ENCODE peak calls at places on chromosomes 2 and 18, in five cellular contexts. J, Q, N, K and B are unnamed samples.

GRCh38 chr18:5075297-5075696 is 121.8 kb downstream of the AKAIN1 start:
- DNase-seq in J (no peak), Q (no peak), N (no peak), K (no peak), B (no peak)

GRCh38 chr2:137845422-137845821 is 118.9 kb upstream of the HNMT start:
- DNase-seq in J (no peak), Q (no peak), N (no peak), K (no peak), B (no peak)

GRCh38 chr2:5967506-5967905 is 275.3 kb downstream of the SOX11 start:
- DNase-seq in J (no peak), Q (no peak), N (no peak), K (no peak), B (no peak)

GRCh38 chr2:81853331-81853730 is 1548.8 kb upstream of the LRRTM1 start:
- DNase-seq in J (no peak), Q (no peak), N (no peak), K (no peak), B (no peak)

GRCh38 chr18:78150590-78150989 is 829.0 kb upstream of the SALL3 start:
- DNase-seq in J (no peak), Q (no peak), N (no peak), K (no peak), B (no peak)

GRCh38 chr2:20381457-20381856 is 30.8 kb upstream of the PUM2 start:
- DNase-seq in J (no peak), Q (peak), N (peak), K (no peak), B (no peak)

GRCh38 chr2:235901243-235901642 is 266.9 kb downstream of the GBX2 start:
- DNase-seq in J (no peak), Q (no peak), N (peak), K (no peak), B (no peak)

GRCh38 chr2:213682276-213682675 is 398.0 kb downstream of the SPAG16 start:
- DNase-seq in J (no peak), Q (no peak), N (no peak), K (no peak), B (no peak)

GRCh38 chr18:55266981-55267380 is 307.7 kb upstream of the CCDC68 start:
- DNase-seq in J (no peak), Q (no peak), N (peak), K (no peak), B (no peak)

GRCh38 chr2:189514107-189514506 is 66.5 kb downstream of the SLC40A1 start:
- DNase-seq in J (no peak), Q (no peak), N (no peak), K (no peak), B (no peak)

GRCh38 chr2:124572953-124573634 is 548.0 kb downstream of the CNTNAP5 start:
- DNase-seq in J (no peak), Q (no peak), N (no peak), K (no peak), B (no peak)

GRCh38 chr18:49846718-49847470 is 33.6 kb upstream of the ACAA2 start:
- DNase-seq in J (no peak), Q (no peak), N (no peak), K (no peak), B (no peak)

GRCh38 chr2:98454500-98455235 is 10.0 kb downstream of the INPP4A start:
- DNase-seq in J (peak), Q (no peak), N (peak), K (no peak), B (no peak)

GRCh38 chr2:11121099-11121822 is 34.0 kb upstream of the SLC66A3 start:
- DNase-seq in J (no peak), Q (no peak), N (no peak), K (peak), B (no peak)

GRCh38 chr2:38626326-38627031 is 23.8 kb upstream of the HNRNPLL start:
- DNase-seq in J (peak), Q (no peak), N (no peak), K (no peak), B (no peak)

GRCh38 chr18:75477913-75478312 is 50.4 kb upstream of the SMIM21 start:
- DNase-seq in J (no peak), Q (peak), N (peak), K (no peak), B (no peak)

GRCh38 chr2:227460079-227460485 is 11.9 kb upstream of the AGFG1 start:
- DNase-seq in J (no peak), Q (peak), N (no peak), K (no peak), B (no peak)

GRCh38 chr18:45715212-45715780 is 8.7 kb upstream of the SLC14A1 start:
- DNase-seq in J (no peak), Q (no peak), N (no peak), K (no peak), B (no peak)

GRCh38 chr2:26274058-26274613 is 29.4 kb downstream of the HADHB start:
- DNase-seq in J (no peak), Q (peak), N (peak), K (no peak), B (peak)

GRCh38 chr2:26269571-26270170 is 24.9 kb downstream of the HADHB start:
- DNase-seq in J (peak), Q (no peak), N (no peak), K (no peak), B (peak)

GRCh38 chr2:26270363-26270762 is 25.6 kb downstream of the HADHB start:
- DNase-seq in J (no peak), Q (no peak), N (peak), K (no peak), B (no peak)

GRCh38 chr2:26276488-26276887 is 31.7 kb downstream of the HADHB start:
- DNase-seq in J (no peak), Q (no peak), N (no peak), K (no peak), B (no peak)

DNA sequence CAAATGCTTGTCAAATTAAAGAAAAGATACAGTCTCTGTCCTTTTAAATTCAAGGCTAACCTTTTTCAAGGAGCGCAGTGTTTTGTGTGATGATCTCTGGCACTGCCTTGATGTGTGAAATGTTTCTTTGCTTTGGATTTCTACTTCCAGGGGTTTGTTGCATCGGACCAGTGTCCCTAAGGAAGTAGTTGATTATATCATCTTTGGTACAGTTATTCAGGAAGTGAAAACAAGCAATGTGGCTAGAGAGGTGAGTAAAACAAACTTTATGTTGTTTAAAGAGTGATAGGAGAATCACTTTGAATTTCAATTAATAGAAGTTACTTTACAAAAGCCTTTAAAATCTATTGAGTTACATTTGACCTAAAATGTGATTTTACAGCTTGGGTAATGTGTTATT is 28.8 kb downstream of the HADHB start:
- DNase-seq in J (no peak), Q (no peak), N (no peak), K (no peak), B (no peak)
- H3K27ac ChIP-seq in J (no peak), Q (no peak), N (no peak), K (no peak), B (peak)

DNA sequence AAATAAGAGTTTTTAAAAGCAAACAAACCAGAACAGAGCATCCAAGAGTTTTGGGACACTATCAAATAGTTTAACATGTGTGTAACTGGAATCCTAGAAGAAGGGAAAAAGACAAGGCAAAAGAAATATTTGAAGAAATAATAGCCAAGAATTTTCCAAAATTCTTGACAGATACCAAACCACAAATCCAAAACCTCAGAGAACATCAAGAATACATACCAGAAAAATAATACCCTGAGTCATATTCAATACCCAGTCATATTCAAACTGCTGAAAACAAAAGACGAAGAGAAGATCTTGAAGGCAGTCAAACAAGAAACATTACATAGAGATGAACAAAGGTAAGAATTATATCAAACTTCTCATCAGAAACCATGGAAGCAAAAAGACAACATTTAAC is 22.9 kb downstream of the INO80C start:
- DNase-seq in J (no peak), Q (no peak), N (no peak), K (no peak), B (no peak)
- H3K27ac ChIP-seq in J (no peak), Q (peak), N (no peak), K (no peak), B (peak)

GRCh38 chr2:128178650-128179460 is 87.9 kb downstream of the UGGT1 start:
- DNase-seq in J (peak), Q (peak), N (peak), K (peak), B (no peak)
- H3K27ac ChIP-seq in J (no peak), Q (peak), N (peak), K (no peak), B (no peak)

GRCh38 chr2:54545700-54546450 is 89.7 kb downstream of the SPTBN1 start:
- DNase-seq in J (no peak), Q (no peak), N (peak), K (no peak), B (peak)
- H3K27ac ChIP-seq in J (no peak), Q (no peak), N (peak), K (no peak), B (peak)

GRCh38 chr2:180520206-180520605 is 460.2 kb upstream of the UBE2E3 start:
- DNase-seq in J (no peak), Q (peak), N (peak), K (peak), B (no peak)

GRCh38 chr2:180516204-180516603 is 464.2 kb upstream of the UBE2E3 start:
- DNase-seq in J (no peak), Q (no peak), N (no peak), K (no peak), B (no peak)

GRCh38 chr2:180523629-180524340 is 456.6 kb upstream of the UBE2E3 start:
- DNase-seq in J (no peak), Q (peak), N (peak), K (no peak), B (peak)

GRCh38 chr2:180520816-180521595 is 459.4 kb upstream of the UBE2E3 start:
- DNase-seq in J (no peak), Q (peak), N (peak), K (no peak), B (peak)

DNA sequence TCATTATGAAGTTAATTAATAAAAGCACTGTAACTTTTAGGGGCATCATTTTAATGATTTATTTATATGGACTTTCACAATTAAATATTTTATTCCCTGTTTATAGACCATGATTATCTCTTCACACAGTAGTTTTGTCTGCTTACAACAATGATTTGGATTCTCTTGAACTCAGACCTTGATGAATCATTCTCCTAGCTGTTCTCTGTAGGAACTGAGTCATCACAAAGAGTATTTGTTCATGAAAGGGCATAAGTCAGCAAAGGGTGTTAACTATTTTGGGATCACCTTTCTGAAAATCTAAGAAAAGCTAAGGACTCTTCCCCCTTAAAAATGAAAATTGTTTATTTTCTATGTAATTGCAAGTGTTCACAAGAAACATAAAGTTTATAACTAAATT is 461.1 kb upstream of the UBE2E3 start:
- DNase-seq in J (no peak), Q (no peak), N (peak), K (no peak), B (peak)
- H3K27ac ChIP-seq in J (no peak), Q (no peak), N (no peak), K (no peak), B (no peak)

GRCh38 chr2:25305197-25305596 is 36.5 kb downstream of the DNMT3A start:
- DNase-seq in J (no peak), Q (no peak), N (no peak), K (no peak), B (no peak)

GRCh38 chr2:25305809-25306208 is 35.9 kb downstream of the DNMT3A start:
- DNase-seq in J (no peak), Q (no peak), N (no peak), K (peak), B (no peak)

GRCh38 chr2:25302758-25303436 is 38.8 kb downstream of the DNMT3A start:
- DNase-seq in J (no peak), Q (no peak), N (no peak), K (no peak), B (no peak)

GRCh38 chr2:25303517-25304338 is 38.0 kb downstream of the DNMT3A start:
- DNase-seq in J (no peak), Q (no peak), N (no peak), K (peak), B (no peak)

GRCh38 chr2:25304339-25304728 is 37.4 kb downstream of the DNMT3A start:
- DNase-seq in J (no peak), Q (no peak), N (no peak), K (no peak), B (no peak)
- H3K27ac ChIP-seq in J (no peak), Q (no peak), N (no peak), K (peak), B (no peak)

DNA sequence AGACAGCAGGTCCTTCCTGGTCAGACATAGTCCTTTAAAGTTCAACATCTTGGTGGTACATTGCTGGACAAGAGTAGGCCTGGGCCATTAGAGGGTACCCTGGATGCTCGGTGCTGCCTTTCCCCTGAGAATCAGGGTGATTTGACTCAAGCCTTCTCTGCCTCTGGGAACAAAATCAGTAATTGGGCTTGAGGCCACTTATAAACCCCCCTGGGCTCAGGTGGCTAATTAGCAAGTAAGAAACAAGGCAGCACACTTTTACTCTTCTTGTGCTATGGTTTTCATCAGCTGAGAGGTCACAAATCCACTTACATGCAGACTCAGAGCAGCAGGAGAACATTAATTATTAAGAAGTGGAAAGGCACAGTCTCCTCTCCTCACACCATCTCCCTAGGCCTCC is 29.9 kb upstream of the CASP10 start:
- DNase-seq in J (no peak), Q (no peak), N (no peak), K (no peak), B (no peak)
- H3K27ac ChIP-seq in J (no peak), Q (no peak), N (no peak), K (peak), B (peak)

GRCh38 chr18:35515460-35516130 is 17.8 kb upstream of the INO80C start:
- DNase-seq in J (no peak), Q (no peak), N (no peak), K (no peak), B (no peak)
- H3K27ac ChIP-seq in J (no peak), Q (peak), N (no peak), K (no peak), B (no peak)

GRCh38 chr2:39728941-39729351 is 50.1 kb downstream of the THUMPD2 start:
- DNase-seq in J (peak), Q (peak), N (peak), K (peak), B (no peak)

GRCh38 chr2:39724828-39725144 is 54.3 kb downstream of the THUMPD2 start:
- DNase-seq in J (no peak), Q (no peak), N (no peak), K (no peak), B (peak)

GRCh38 chr2:39723497-39723896 is 55.6 kb downstream of the THUMPD2 start:
- DNase-seq in J (no peak), Q (no peak), N (no peak), K (no peak), B (no peak)

GRCh38 chr2:39725401-39725800 is 53.7 kb downstream of the THUMPD2 start:
- DNase-seq in J (no peak), Q (no peak), N (no peak), K (no peak), B (no peak)

DNA sequence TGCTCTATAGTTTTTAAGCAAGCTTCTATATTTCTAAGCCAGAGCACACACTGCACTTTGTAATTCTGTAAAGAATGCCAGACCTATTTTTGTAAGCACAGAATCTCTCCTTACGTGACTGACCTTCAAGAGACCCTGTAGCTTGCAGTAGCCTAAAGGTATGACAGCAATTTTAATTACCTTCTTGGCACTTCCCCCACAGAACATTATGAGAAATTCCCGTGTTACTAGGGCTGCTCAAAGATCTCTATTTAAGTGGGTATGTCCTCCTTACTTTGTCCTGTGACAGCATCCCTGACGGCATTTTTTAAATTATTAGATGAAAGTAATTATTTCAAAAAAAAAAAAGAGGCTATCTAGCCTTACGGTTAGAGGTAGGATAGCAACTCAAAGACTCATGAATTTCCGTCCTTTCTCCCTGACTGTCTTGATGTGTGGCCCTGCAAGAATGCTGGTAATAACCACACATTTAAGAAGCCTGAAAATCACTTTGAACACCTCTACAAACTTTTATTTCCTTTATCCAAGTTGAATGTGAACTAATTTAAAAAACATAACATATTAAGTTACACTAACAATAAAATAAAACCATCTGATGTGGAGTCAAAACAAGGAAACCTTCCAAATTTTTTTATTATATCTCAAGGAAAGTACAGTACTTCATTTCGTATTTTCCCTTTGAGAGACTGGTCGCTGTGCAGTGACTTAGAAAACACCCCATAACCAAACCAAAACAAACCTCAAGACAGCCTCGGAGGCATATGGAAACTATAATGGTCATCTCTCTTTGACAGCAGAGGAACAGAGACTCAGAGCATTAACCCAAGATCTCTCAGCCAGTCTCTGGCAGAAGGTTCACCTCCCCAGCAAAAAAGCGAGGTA is 54.9 kb downstream of the THUMPD2 start:
- DNase-seq in J (no peak), Q (no peak), N (no peak), K (no peak), B (no peak)
- H3K27ac ChIP-seq in J (no peak), Q (no peak), N (no peak), K (no peak), B (peak)